ENCODE peak calls at places on chromosome 9, in four cellular contexts. Y is A673, W is colonic mucosa, S is adrenal gland. V is an unnamed sample.

GRCh38 chr9:20808002-20808401 is 123.9 kb downstream of the FOCAD start:
- DNase-seq in Y (no peak), W (no peak), S (no peak), V (no peak)

GRCh38 chr9:134622896-134623407 is 18.7 kb upstream of the COL5A1 start:
- DNase-seq in Y (no peak), W (no peak), S (peak; percentile 11), V (no peak)

GRCh38 chr9:2227468-2227867 is 212.3 kb downstream of the SMARCA2 start:
- DNase-seq in Y (no peak), W (no peak), S (peak; percentile 43), V (peak; percentile 83)

GRCh38 chr9:136244116-136244775 is 1.4 kb downstream of the QSOX2 start:
- DNase-seq in Y (no peak), W (no peak), S (no peak), V (no peak)

GRCh38 chr9:77589046-77589795 is 58.9 kb downstream of the GNA14 start:
- DNase-seq in Y (no peak), W (peak; percentile 83), S (no peak), V (no peak)

GRCh38 chr9:4929917-4930316 is 55.2 kb upstream of the JAK2 start:
- DNase-seq in Y (no peak), W (no peak), S (no peak), V (peak; percentile 27)

GRCh38 chr9:77063645-77064285 is 44.3 kb downstream of the FOXB2 start:
- DNase-seq in Y (no peak), W (no peak), S (no peak), V (peak; percentile 86)

GRCh38 chr9:137772281-137772873 is 105.2 kb upstream of the CACNA1B start:
- DNase-seq in Y (no peak), W (no peak), S (no peak), V (no peak)

GRCh38 chr9:95952471-95952870 is 77.0 kb downstream of the ERCC6L2 start:
- DNase-seq in Y (no peak), W (no peak), S (no peak), V (no peak)

GRCh38 chr9:126151671-126152050 is 175.0 kb upstream of the MVB12B start:
- DNase-seq in Y (peak; percentile 32), W (no peak), S (no peak), V (no peak)

GRCh38 chr9:135650408-135650807 is 11.1 kb upstream of the GLT6D1 start:
- DNase-seq in Y (no peak), W (no peak), S (no peak), V (no peak)

GRCh38 chr9:89635816-89636215 is 31.0 kb downstream of the GADD45G start:
- DNase-seq in Y (no peak), W (no peak), S (no peak), V (no peak)

GRCh38 chr9:21854594-21854993 is 52.2 kb downstream of the MTAP start:
- DNase-seq in Y (no peak), W (peak; percentile 59), S (no peak), V (peak; percentile 71)

GRCh38 chr9:68536876-68537490 is 3.7 kb downstream of the TMEM252 start:
- DNase-seq in Y (no peak), W (no peak), S (no peak), V (no peak)

GRCh38 chr9:70921126-70921525 is 200.3 kb downstream of the TRPM3 start:
- DNase-seq in Y (no peak), W (no peak), S (no peak), V (peak; percentile 57)

GRCh38 chr9:137406876-137407589 is 15.9 kb downstream of the EXD3 start:
- DNase-seq in Y (peak; percentile 77), W (peak; percentile 76), S (peak; percentile 71), V (peak; percentile 45)

GRCh38 chr9:116039312-116039711 is 114.3 kb upstream of the PAPPA start:
- DNase-seq in Y (no peak), W (no peak), S (no peak), V (no peak)

GRCh38 chr9:99998266-99998665 is 91.8 kb downstream of the STX17 start:
- DNase-seq in Y (no peak), W (no peak), S (no peak), V (no peak)

DNA sequence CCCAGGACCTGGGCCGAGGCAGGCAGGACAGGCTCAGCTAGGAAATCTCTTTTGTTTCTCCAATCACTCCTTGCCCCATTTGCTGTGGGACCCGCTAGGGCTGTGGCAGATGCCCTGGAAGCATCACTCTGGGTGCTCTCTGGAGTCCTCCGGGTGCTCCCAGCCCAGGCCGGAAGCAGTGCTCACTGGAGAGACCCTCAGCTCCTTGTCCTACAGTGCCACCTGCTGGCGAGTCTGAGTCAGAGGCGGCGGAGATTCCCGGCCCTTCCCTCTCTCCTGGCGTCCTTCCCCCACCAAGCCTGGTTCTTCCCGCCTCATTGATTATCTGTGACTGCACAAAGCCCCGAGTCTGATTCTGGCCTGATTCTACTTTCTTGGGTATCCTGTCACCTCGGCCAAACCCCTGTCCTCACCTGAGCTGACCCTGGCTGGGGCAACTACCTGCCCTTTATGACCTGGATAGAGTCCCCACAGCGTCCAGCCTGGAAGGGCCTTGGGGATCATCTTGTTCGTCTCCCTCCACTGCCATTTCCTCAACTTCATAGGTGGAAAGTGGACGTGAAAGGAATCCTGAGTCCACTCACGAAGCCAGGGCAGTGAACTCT is 7.3 kb upstream of the BARHL1 start:
- DNase-seq in Y (peak; percentile 85), W (peak; percentile 70), S (peak; percentile 72), V (peak; percentile 71)
- TF ChIP-seq CTCF in Y (peak; percentile 77), W (peak; percentile 77), S (peak; percentile 90), V (peak; percentile 62)

GRCh38 chr9:36471359-36471758 is 71.3 kb upstream of the RNF38 start:
- DNase-seq in Y (no peak), W (no peak), S (no peak), V (peak; percentile 10)
- H3K4me3 ChIP-seq in Y (no peak overlapping the region), W (no peak overlapping the region), S (no peak overlapping the region), V (peak overlapping the region; percentile 34)

GRCh38 chr9:127802576-127803443 is at the start of gene FPGS:
- DNase-seq in Y (peak; percentile 93), W (peak; percentile 90), S (peak; percentile 82), V (peak; percentile 84)

GRCh38 chr9:127806871-127807270 is 4.2 kb downstream of the FPGS start:
- DNase-seq in Y (no peak), W (no peak), S (no peak), V (no peak)

GRCh38 chr9:127808347-127809001 is 5.8 kb downstream of the FPGS start:
- DNase-seq in Y (no peak), W (no peak), S (no peak), V (no peak)

GRCh38 chr9:127803507-127804352 is 1.0 kb downstream of the FPGS start:
- DNase-seq in Y (peak; percentile 33), W (peak; percentile 70), S (no peak), V (peak; percentile 39)

GRCh38 chr9:127805620-127806019 is 2.9 kb downstream of the FPGS start:
- DNase-seq in Y (peak; percentile 40), W (peak; percentile 49), S (no peak), V (peak; percentile 40)
- TF ChIP-seq CTCF in Y (peak; percentile 57), W (peak; percentile 31), S (peak; percentile 10), V (peak; percentile 47)

DNA sequence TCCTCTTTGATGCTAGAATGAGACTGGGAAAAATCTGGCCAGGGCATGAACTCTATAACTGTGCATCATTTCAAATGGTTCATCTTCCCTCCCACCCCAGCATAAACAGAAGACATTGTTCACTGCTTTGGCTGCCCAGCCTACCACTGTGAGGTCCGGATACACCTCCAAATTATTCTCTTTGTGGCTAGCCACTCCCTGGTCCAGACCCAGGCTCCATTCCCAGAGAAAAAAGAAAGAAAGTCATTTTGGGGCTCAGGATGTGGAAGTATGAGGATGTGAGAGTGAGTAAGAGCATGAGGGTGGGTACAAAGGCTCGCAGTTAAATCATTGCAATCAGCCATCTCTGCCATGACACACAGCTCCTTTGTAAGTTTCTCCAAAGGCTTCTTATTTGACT is 559.2 kb downstream of the PSAT1 start:
- DNase-seq in Y (no peak), W (no peak), S (no peak), V (peak; percentile 12)
- H3K4me3 ChIP-seq in Y (no peak overlapping the region), W (no peak overlapping the region), S (no peak overlapping the region), V (no peak overlapping the region)

DNA sequence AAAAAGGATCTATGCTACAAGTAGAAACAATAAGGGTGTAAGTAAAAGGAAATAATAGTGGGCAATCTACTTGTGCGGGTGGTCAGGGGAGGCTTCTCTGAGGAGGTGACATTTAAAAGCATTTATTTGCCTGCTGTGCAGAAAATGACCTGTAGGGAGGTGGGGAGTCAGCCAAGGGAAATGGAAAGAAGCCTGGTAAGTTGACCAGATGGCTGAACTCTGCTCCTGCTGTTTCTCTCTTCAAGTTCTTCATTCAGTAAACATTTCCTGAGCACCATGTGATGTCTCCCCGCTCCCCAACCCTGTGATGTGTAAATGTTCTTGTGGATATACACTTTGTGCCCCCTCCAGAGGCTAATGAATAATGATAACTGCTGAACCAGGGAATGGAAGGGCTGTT is 9.9 kb upstream of the SPIN1 start:
- DNase-seq in Y (no peak), W (no peak), S (no peak), V (peak; percentile 10)
- TF ChIP-seq CTCF in Y (no peak), W (no peak), S (no peak), V (peak; percentile 24)

GRCh38 chr9:34993502-34994428 is 4.2 kb downstream of the DNAJB5 start:
- DNase-seq in Y (no peak), W (peak; percentile 35), S (peak; percentile 63), V (peak; percentile 81)
- H3K4me3 ChIP-seq in Y (no peak overlapping the region), W (no peak overlapping the region), S (no peak overlapping the region), V (no peak overlapping the region)

GRCh38 chr9:107274096-107274495 is 9.0 kb upstream of the RAD23B start:
- DNase-seq in Y (no peak), W (no peak), S (no peak), V (no peak)
- TF ChIP-seq CTCF in Y (no peak), W (no peak), S (no peak), V (peak; percentile 27)

GRCh38 chr9:114216976-114217375 is 61.6 kb downstream of the COL27A1 start:
- DNase-seq in Y (no peak), W (no peak), S (no peak), V (no peak)
- H3K4me3 ChIP-seq in Y (no peak overlapping the region), W (no peak overlapping the region), S (no peak overlapping the region), V (no peak overlapping the region)

V was measured in fibroblast of mammary gland.